ENCODE peak calls at places on chromosome X, in six cellular contexts. One of them, this sample, is unnamed.

GRCh38 chrX:19566359-19567141 is 51.2 kb upstream of the MAP3K15 start:
- DNase-seq in effector memory CD4-positive, alpha-beta T cell: no peak
- DNase-seq in kidney: no peak
- DNase-seq in left ventricle myocardium inferior: no peak
- DNase-seq in IMR-90: peak; percentile 69
- DNase-seq in lung: no peak
- DNase-seq in this sample: no peak

GRCh38 chrX:16022580-16023170 is 100.7 kb upstream of the GRPR start:
- DNase-seq in lung: no peak
- DNase-seq in kidney: no peak
- DNase-seq in left ventricle myocardium inferior: no peak
- DNase-seq in effector memory CD4-positive, alpha-beta T cell: no peak
- DNase-seq in IMR-90: peak; percentile 54
- DNase-seq in this sample: peak; percentile 22

GRCh38 chrX:77451041-77451440 is 3.9 kb downstream of the FGF16 start:
- DNase-seq in lung: no peak
- DNase-seq in effector memory CD4-positive, alpha-beta T cell: no peak
- DNase-seq in IMR-90: peak; percentile 52
- DNase-seq in left ventricle myocardium inferior: no peak
- DNase-seq in kidney: no peak
- DNase-seq in this sample: no peak

GRCh38 chrX:69362889-69363288 is 141.2 kb upstream of the NALF2 start:
- DNase-seq in lung: no peak
- DNase-seq in IMR-90: no peak
- DNase-seq in left ventricle myocardium inferior: peak; percentile 16
- DNase-seq in effector memory CD4-positive, alpha-beta T cell: no peak
- DNase-seq in kidney: no peak
- DNase-seq in this sample: no peak

GRCh38 chrX:122055450-122055849 is 1008.0 kb downstream of the GLUD2 start:
- DNase-seq in effector memory CD4-positive, alpha-beta T cell: no peak
- DNase-seq in kidney: no peak
- DNase-seq in lung: no peak
- DNase-seq in left ventricle myocardium inferior: no peak
- DNase-seq in IMR-90: no peak
- DNase-seq in this sample: no peak

GRCh38 chrX:46913710-46914109 is 1.5 kb downstream of the JADE3 start:
- DNase-seq in kidney: peak; percentile 35
- DNase-seq in effector memory CD4-positive, alpha-beta T cell: no peak
- DNase-seq in lung: no peak
- DNase-seq in left ventricle myocardium inferior: no peak
- DNase-seq in IMR-90: peak; percentile 29
- DNase-seq in this sample: no peak

GRCh38 chrX:111507931-111508330 is 3.5 kb upstream of the SERTM2 start:
- DNase-seq in lung: no peak
- DNase-seq in left ventricle myocardium inferior: no peak
- DNase-seq in kidney: no peak
- DNase-seq in effector memory CD4-positive, alpha-beta T cell: no peak
- DNase-seq in IMR-90: peak; percentile 0
- DNase-seq in this sample: no peak

GRCh38 chrX:13418126-13419091 is 98.6 kb upstream of the ATXN3L start:
- DNase-seq in left ventricle myocardium inferior: no peak
- DNase-seq in kidney: no peak
- DNase-seq in IMR-90: peak; percentile 31
- DNase-seq in effector memory CD4-positive, alpha-beta T cell: no peak
- DNase-seq in lung: no peak
- DNase-seq in this sample: peak; percentile 38

GRCh38 chrX:107674480-107675364 is 46.4 kb downstream of the PRPS1 start:
- DNase-seq in kidney: peak; percentile 86
- DNase-seq in IMR-90: no peak
- DNase-seq in left ventricle myocardium inferior: peak; percentile 71
- DNase-seq in lung: peak; percentile 73
- DNase-seq in effector memory CD4-positive, alpha-beta T cell: peak; percentile 36
- DNase-seq in this sample: peak; percentile 41

GRCh38 chrX:38861489-38861888 is 60.2 kb downstream of the MID1IP1 start:
- DNase-seq in IMR-90: peak; percentile 15
- DNase-seq in effector memory CD4-positive, alpha-beta T cell: no peak
- DNase-seq in left ventricle myocardium inferior: no peak
- DNase-seq in lung: no peak
- DNase-seq in kidney: no peak
- DNase-seq in this sample: no peak

GRCh38 chrX:45697591-45697990 is 496.9 kb upstream of the DIPK2B start:
- DNase-seq in left ventricle myocardium inferior: no peak
- DNase-seq in lung: no peak
- DNase-seq in IMR-90: peak; percentile 90
- DNase-seq in effector memory CD4-positive, alpha-beta T cell: no peak
- DNase-seq in kidney: no peak
- DNase-seq in this sample: peak; percentile 36

GRCh38 chrX:40448793-40449192 is 132.0 kb upstream of the ATP6AP2 start:
- DNase-seq in effector memory CD4-positive, alpha-beta T cell: no peak
- DNase-seq in IMR-90: no peak
- DNase-seq in left ventricle myocardium inferior: no peak
- DNase-seq in kidney: no peak
- DNase-seq in lung: no peak
- DNase-seq in this sample: no peak

GRCh38 chrX:10513974-10514373 is 106.4 kb downstream of the MID1 start:
- DNase-seq in IMR-90: no peak
- DNase-seq in lung: no peak
- DNase-seq in effector memory CD4-positive, alpha-beta T cell: no peak
- DNase-seq in left ventricle myocardium inferior: no peak
- DNase-seq in kidney: no peak
- DNase-seq in this sample: no peak

GRCh38 chrX:15204130-15204751 is 65.6 kb downstream of the ASB9 start:
- DNase-seq in lung: no peak
- DNase-seq in IMR-90: no peak
- DNase-seq in left ventricle myocardium inferior: no peak
- DNase-seq in kidney: no peak
- DNase-seq in effector memory CD4-positive, alpha-beta T cell: no peak
- DNase-seq in this sample: no peak

GRCh38 chrX:12954981-12955380 is 19.9 kb upstream of the TMSB4X start:
- DNase-seq in effector memory CD4-positive, alpha-beta T cell: no peak
- DNase-seq in IMR-90: no peak
- DNase-seq in lung: no peak
- DNase-seq in left ventricle myocardium inferior: no peak
- DNase-seq in kidney: no peak
- DNase-seq in this sample: no peak

GRCh38 chrX:100410083-100410590 is at the start of gene PCDH19:
- DNase-seq in effector memory CD4-positive, alpha-beta T cell: no peak
- DNase-seq in IMR-90: peak; percentile 17
- DNase-seq in lung: peak; percentile 35
- DNase-seq in left ventricle myocardium inferior: peak; percentile 45
- DNase-seq in kidney: peak; percentile 86
- DNase-seq in this sample: no peak

GRCh38 chrX:24479924-24480722 is 15.0 kb downstream of the PDK3 start:
- DNase-seq in IMR-90: peak; percentile 3
- DNase-seq in left ventricle myocardium inferior: no peak
- DNase-seq in lung: peak; percentile 63
- DNase-seq in kidney: no peak
- DNase-seq in effector memory CD4-positive, alpha-beta T cell: peak; percentile 72
- DNase-seq in this sample: no peak

GRCh38 chrX:149830192-149830873 is 48.6 kb downstream of the MAGEA9 start:
- DNase-seq in IMR-90: peak; percentile 17
- DNase-seq in effector memory CD4-positive, alpha-beta T cell: peak; percentile 4
- DNase-seq in kidney: no peak
- DNase-seq in lung: no peak
- DNase-seq in left ventricle myocardium inferior: no peak
- DNase-seq in this sample: peak; percentile 46

GRCh38 chrX:40418413-40419195 is 162.2 kb upstream of the ATP6AP2 start:
- DNase-seq in left ventricle myocardium inferior: no peak
- DNase-seq in effector memory CD4-positive, alpha-beta T cell: no peak
- DNase-seq in IMR-90: no peak
- DNase-seq in lung: no peak
- DNase-seq in kidney: no peak
- DNase-seq in this sample: no peak

GRCh38 chrX:110965409-110965808 is 130.6 kb upstream of the PAK3 start:
- DNase-seq in left ventricle myocardium inferior: no peak
- DNase-seq in IMR-90: no peak
- DNase-seq in kidney: no peak
- DNase-seq in lung: no peak
- DNase-seq in effector memory CD4-positive, alpha-beta T cell: no peak
- DNase-seq in this sample: no peak

GRCh38 chrX:111270339-111270738 is at the start of gene CAPN6:
- DNase-seq in effector memory CD4-positive, alpha-beta T cell: no peak
- DNase-seq in lung: no peak
- DNase-seq in kidney: peak; percentile 73
- DNase-seq in left ventricle myocardium inferior: no peak
- DNase-seq in IMR-90: peak; percentile 5
- DNase-seq in this sample: no peak

GRCh38 chrX:119406739-119407138 is 7.6 kb downstream of the SLC25A43 start:
- DNase-seq in kidney: no peak
- DNase-seq in effector memory CD4-positive, alpha-beta T cell: no peak
- DNase-seq in left ventricle myocardium inferior: no peak
- DNase-seq in IMR-90: peak; percentile 34
- DNase-seq in lung: no peak
- DNase-seq in this sample: no peak

GRCh38 chrX:18676470-18676869 is 4.6 kb upstream of the RS1 start:
- DNase-seq in lung: no peak
- DNase-seq in kidney: no peak
- DNase-seq in effector memory CD4-positive, alpha-beta T cell: no peak
- DNase-seq in IMR-90: peak; percentile 5
- DNase-seq in left ventricle myocardium inferior: no peak
- DNase-seq in this sample: no peak

GRCh38 chrX:12080265-12080664 is 58.0 kb upstream of the FRMPD4 start:
- DNase-seq in lung: no peak
- DNase-seq in IMR-90: peak; percentile 55
- DNase-seq in kidney: no peak
- DNase-seq in effector memory CD4-positive, alpha-beta T cell: no peak
- DNase-seq in left ventricle myocardium inferior: no peak
- DNase-seq in this sample: peak; percentile 4

GRCh38 chrX:124018031-124018430 is 56.5 kb downstream of the STAG2 start:
- DNase-seq in lung: no peak
- DNase-seq in effector memory CD4-positive, alpha-beta T cell: no peak
- DNase-seq in left ventricle myocardium inferior: no peak
- DNase-seq in IMR-90: peak; percentile 5
- DNase-seq in kidney: no peak
- DNase-seq in this sample: no peak

GRCh38 chrX:54357414-54358377 is at the start of gene WNK3:
- DNase-seq in left ventricle myocardium inferior: peak; percentile 71
- DNase-seq in IMR-90: peak; percentile 57
- DNase-seq in lung: peak; percentile 51
- DNase-seq in effector memory CD4-positive, alpha-beta T cell: no peak
- DNase-seq in kidney: peak; percentile 92
- DNase-seq in this sample: peak; percentile 14

GRCh38 chrX:99371976-99372595 is 1038.0 kb downstream of the PCDH19 start:
- DNase-seq in IMR-90: no peak
- DNase-seq in kidney: peak; percentile 58
- DNase-seq in left ventricle myocardium inferior: no peak
- DNase-seq in effector memory CD4-positive, alpha-beta T cell: no peak
- DNase-seq in lung: no peak
- DNase-seq in this sample: no peak

GRCh38 chrX:18173494-18174180 is 47.0 kb downstream of the BEND2 start:
- DNase-seq in IMR-90: no peak
- DNase-seq in lung: no peak
- DNase-seq in effector memory CD4-positive, alpha-beta T cell: no peak
- DNase-seq in left ventricle myocardium inferior: peak; percentile 38
- DNase-seq in kidney: no peak
- DNase-seq in this sample: no peak

GRCh38 chrX:40140706-40141499 is 43.1 kb upstream of the BCOR start:
- DNase-seq in lung: no peak
- DNase-seq in kidney: peak; percentile 82
- DNase-seq in left ventricle myocardium inferior: no peak
- DNase-seq in IMR-90: peak; percentile 47
- DNase-seq in effector memory CD4-positive, alpha-beta T cell: no peak
- DNase-seq in this sample: no peak

GRCh38 chrX:129540725-129541184 is 696 bp downstream of the OCRL start:
- DNase-seq in kidney: peak; percentile 55
- DNase-seq in lung: no peak
- DNase-seq in IMR-90: no peak
- DNase-seq in left ventricle myocardium inferior: peak; percentile 13
- DNase-seq in effector memory CD4-positive, alpha-beta T cell: no peak
- DNase-seq in this sample: peak; percentile 3

GRCh38 chrX:1119275-1119674 is 93.2 kb downstream of the CRLF2 start:
- DNase-seq in IMR-90: no peak
- DNase-seq in lung: no peak
- DNase-seq in effector memory CD4-positive, alpha-beta T cell: no peak
- DNase-seq in kidney: no peak
- DNase-seq in left ventricle myocardium inferior: no peak
- DNase-seq in this sample: no peak

GRCh38 chrX:1124531-1124930 is 87.9 kb downstream of the CRLF2 start:
- DNase-seq in IMR-90: no peak
- DNase-seq in effector memory CD4-positive, alpha-beta T cell: no peak
- DNase-seq in left ventricle myocardium inferior: no peak
- DNase-seq in lung: no peak
- DNase-seq in kidney: no peak
- DNase-seq in this sample: peak; percentile 14

DNA sequence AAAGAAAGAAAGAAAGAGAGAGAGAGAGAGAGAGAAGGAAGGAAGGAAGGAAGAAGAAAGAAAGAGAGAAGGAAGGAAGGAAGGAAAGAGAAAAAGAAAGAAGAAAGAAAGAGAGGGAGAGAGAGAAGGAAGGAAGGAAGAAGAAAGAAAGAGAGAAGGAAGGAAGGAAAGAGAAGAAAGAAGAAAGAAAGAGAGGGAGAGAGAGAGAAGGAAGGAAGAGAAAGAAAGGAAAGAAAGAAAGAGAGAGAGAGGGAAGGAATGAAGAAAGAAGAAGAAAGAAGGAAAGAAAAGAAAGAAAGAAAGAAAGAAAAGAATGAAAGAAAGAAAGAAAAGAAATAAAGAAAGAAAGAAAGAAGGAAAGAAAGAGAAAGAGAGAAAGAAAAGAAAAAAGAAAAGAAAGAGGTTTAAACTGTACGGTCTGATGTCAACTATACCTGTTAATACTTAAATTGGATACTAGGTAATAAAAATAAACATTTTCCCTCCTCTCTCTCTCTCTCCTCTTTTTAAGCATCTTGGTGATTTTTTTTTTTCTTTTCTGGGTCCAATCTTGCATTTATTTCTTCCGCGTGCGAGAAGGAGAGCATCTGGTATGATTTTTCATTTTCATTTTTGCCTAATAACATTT is 93.8 kb downstream of the CRLF2 start:
- DNase-seq in kidney: no peak
- DNase-seq in left ventricle myocardium inferior: no peak
- DNase-seq in effector memory CD4-positive, alpha-beta T cell: no peak
- DNase-seq in IMR-90: no peak
- DNase-seq in lung: no peak
- DNase-seq in this sample: no peak
- H3K4me3 ChIP-seq in kidney: no peak overlapping the region
- H3K4me3 ChIP-seq in left ventricle myocardium inferior: no peak overlapping the region
- H3K4me3 ChIP-seq in effector memory CD4-positive, alpha-beta T cell: no peak overlapping the region
- H3K4me3 ChIP-seq in IMR-90: no peak overlapping the region
- H3K4me3 ChIP-seq in lung: no peak overlapping the region
- H3K4me3 ChIP-seq in this sample: no peak overlapping the region

GRCh38 chrX:71217298-71217697 is 5.7 kb upstream of the GJB1 start:
- DNase-seq in kidney: no peak
- DNase-seq in effector memory CD4-positive, alpha-beta T cell: no peak
- DNase-seq in IMR-90: no peak
- DNase-seq in left ventricle myocardium inferior: no peak
- DNase-seq in lung: no peak
- DNase-seq in this sample: no peak
- H3K4me3 ChIP-seq in kidney: no peak overlapping the region
- H3K4me3 ChIP-seq in effector memory CD4-positive, alpha-beta T cell: no peak overlapping the region
- H3K4me3 ChIP-seq in IMR-90: no peak overlapping the region
- H3K4me3 ChIP-seq in left ventricle myocardium inferior: no peak overlapping the region
- H3K4me3 ChIP-seq in lung: no peak overlapping the region
- H3K4me3 ChIP-seq in this sample: no peak overlapping the region

GRCh38 chrX:43974076-43974475 is 886 bp upstream of the NDP start:
- DNase-seq in IMR-90: no peak
- DNase-seq in lung: no peak
- DNase-seq in effector memory CD4-positive, alpha-beta T cell: no peak
- DNase-seq in left ventricle myocardium inferior: no peak
- DNase-seq in kidney: no peak
- DNase-seq in this sample: no peak
- H3K4me3 ChIP-seq in IMR-90: no peak overlapping the region
- H3K4me3 ChIP-seq in lung: no peak overlapping the region
- H3K4me3 ChIP-seq in effector memory CD4-positive, alpha-beta T cell: no peak overlapping the region
- H3K4me3 ChIP-seq in left ventricle myocardium inferior: no peak overlapping the region
- H3K4me3 ChIP-seq in kidney: no peak overlapping the region
- H3K4me3 ChIP-seq in this sample: no peak overlapping the region

GRCh38 chrX:130884627-130885026 is 18.4 kb downstream of the ENOX2 start:
- DNase-seq in left ventricle myocardium inferior: no peak
- DNase-seq in lung: no peak
- DNase-seq in kidney: no peak
- DNase-seq in effector memory CD4-positive, alpha-beta T cell: no peak
- DNase-seq in IMR-90: no peak
- DNase-seq in this sample: no peak
- H3K4me3 ChIP-seq in left ventricle myocardium inferior: no peak overlapping the region
- H3K4me3 ChIP-seq in lung: no peak overlapping the region
- H3K4me3 ChIP-seq in kidney: no peak overlapping the region
- H3K4me3 ChIP-seq in effector memory CD4-positive, alpha-beta T cell: no peak overlapping the region
- H3K4me3 ChIP-seq in IMR-90: no peak overlapping the region
- H3K4me3 ChIP-seq in this sample: no peak overlapping the region

This sample was measured in SJSA1.